ENCODE peak calls at places on chromosomes 13 and 19, in six cellular contexts. W is H1, O is GM12891, A is GM12878, C is K562, I is HepG2. P is an unnamed sample.
A peak's percentile ranks its signal among the peaks of the same experiment; 100 is the strongest.

GRCh38 chr13:67402546-67402945 is 172.4 kb upstream of the PCDH9 start:
- DNase-seq in W (no peak), O (no peak), A (no peak), C (no peak), I (no peak), P (no peak)

GRCh38 chr13:95298971-95299627 is 2.2 kb downstream of the ABCC4 start:
- DNase-seq in W (no peak), O (no peak), A (no peak), C (no peak), I (no peak), P (no peak)

GRCh38 chr13:27679896-27680295 is 58.2 kb downstream of the POLR1D start:
- DNase-seq in W (no peak), O (no peak), A (no peak), C (no peak), I (no peak), P (no peak)

GRCh38 chr19:44142014-44142523 is 715 bp downstream of the ZNF234 start:
- DNase-seq in W (peak; percentile 45), O (no peak), A (no peak), C (peak; percentile 22), I (peak; percentile 2), P (no peak)

GRCh38 chr19:982567-983170 is 1.5 kb upstream of the WDR18 start:
- DNase-seq in W (peak; percentile 95), O (peak; percentile 97), A (no peak), C (peak; percentile 92), I (peak; percentile 49), P (peak; percentile 99)

GRCh38 chr13:18233783-18234299 is 947.8 kb downstream of the TUBA3C start:
- DNase-seq in W (no peak), O (no peak), A (no peak), C (no peak), I (no peak), P (no peak)

GRCh38 chr19:7928741-7929701 is 3.1 kb upstream of the CTXN1 start:
- DNase-seq in W (peak; percentile 90), O (peak; percentile 78), A (no peak), C (peak; percentile 70), I (peak; percentile 53), P (no peak)

GRCh38 chr19:34085336-34085735 is 87.0 kb upstream of the LSM14A start:
- DNase-seq in W (no peak), O (no peak), A (no peak), C (no peak), I (no peak), P (no peak)

GRCh38 chr13:22194106-22194810 is 523.4 kb downstream of the FGF9 start:
- DNase-seq in W (no peak), O (no peak), A (no peak), C (no peak), I (no peak), P (no peak)

DNA sequence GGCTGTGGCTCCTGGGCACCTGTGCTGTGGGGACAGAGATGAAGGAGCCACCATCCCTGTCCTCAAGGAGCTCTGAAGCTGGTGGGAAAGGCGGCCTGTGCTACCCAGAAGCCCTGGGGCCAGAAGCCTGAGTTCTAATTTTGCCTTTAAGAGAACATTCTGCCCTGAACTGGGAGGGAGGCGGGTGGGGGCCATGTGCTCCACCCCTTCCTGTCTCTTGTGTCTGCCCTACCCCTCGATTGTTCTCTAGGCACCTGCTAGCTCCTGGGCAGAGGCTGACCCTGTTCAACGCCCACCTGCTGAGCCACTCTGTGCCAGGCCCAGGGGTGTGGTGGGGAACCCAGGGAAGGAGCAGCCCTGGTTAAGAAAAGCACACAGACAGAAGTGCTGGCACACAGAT is 5.9 kb downstream of the TRAPPC6A start:
- DNase-seq in W (no peak), O (no peak), A (no peak), C (no peak), I (no peak), P (no peak)
- TF ChIP-seq POLR2AphosphoS5 in W (no peak), O (no peak), A (no peak), C (no peak), I (no peak), P (no peak)

GRCh38 chr13:51803422-51804294 is at the start of gene DHRS12:
- DNase-seq in W (peak; percentile 84), O (peak; percentile 86), A (peak; percentile 58), C (peak; percentile 92), I (peak; percentile 60), P (peak; percentile 91)
- TF ChIP-seq POLR2A in W (peak; percentile 68), O (peak; percentile 59), A (peak; percentile 95), C (peak; percentile 63), I (peak; percentile 81), P (peak; percentile 87)

DNA sequence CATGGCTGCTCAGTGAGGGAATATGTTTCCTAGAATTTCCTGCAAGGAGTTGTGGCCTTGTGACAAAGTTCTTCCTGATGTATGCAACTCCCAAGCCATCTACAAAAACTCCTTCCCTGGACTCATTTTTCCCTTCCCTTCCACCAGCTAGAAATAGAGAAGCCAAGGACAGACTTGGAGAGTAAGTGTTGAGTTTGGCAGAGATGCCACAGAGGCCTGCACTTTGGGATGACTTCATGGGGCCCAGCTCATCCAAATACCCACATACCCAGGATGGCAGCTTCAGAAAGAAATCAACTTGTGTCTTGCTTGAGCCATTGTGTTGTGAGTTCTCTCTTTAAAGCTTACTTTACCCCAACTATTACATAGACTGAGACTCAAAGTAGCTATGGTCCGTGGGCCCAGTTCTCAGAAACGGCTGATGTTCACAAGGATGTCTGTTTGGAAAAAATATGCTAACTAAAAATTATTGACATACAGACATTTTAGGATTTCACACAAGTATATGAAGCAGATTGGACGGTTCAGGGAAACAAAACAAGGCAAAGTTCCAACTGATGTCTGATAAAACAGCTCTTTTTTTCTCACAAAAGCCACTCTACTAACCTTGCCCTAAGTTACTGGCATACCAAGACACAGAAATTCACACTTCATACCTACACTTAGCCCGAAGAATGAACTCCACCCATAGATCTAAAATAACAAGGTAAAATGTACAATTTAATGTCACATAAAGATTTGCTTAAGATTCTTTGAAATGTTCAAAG is 107.9 kb downstream of the NALCN start:
- DNase-seq in W (no peak), O (no peak), A (no peak), C (no peak), I (no peak), P (no peak)
- TF ChIP-seq TAF1 in W (no peak), O (no peak), A (no peak), C (no peak), I (no peak), P (no peak)

GRCh38 chr19:14091086-14091884 is 734 bp upstream of the SAMD1 start:
- DNase-seq in W (peak; percentile 76), O (peak; percentile 87), A (no peak), C (peak; percentile 92), I (peak; percentile 44), P (peak; percentile 81)
- TF ChIP-seq POLR2AphosphoS5 in W (no peak), O (no peak), A (peak; percentile 67), C (peak; percentile 68), I (peak; percentile 67), P (peak; percentile 20)

DNA sequence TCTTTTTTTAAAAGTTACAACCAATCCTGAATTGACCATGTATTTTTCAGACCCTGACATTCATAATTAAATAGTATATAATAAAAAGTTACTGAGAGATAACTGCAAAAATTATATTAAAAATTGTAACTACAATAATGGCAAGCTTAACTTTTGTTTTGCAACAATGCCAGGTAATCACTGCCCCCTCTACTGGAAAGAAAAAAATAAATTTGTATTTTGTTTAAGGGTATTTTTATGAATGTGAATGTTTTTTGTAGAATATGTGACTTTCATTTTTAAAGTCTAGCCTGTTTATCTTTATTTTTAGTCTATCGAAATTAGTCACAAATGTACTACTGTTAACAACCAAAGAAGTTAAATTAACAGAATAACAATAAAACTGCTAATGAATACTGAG is 21.7 kb downstream of the MRPS31 start:
- DNase-seq in W (no peak), O (no peak), A (no peak), C (no peak), I (no peak), P (no peak)
- TF ChIP-seq POLR2A in W (no peak), O (no peak), A (no peak), C (no peak), I (no peak), P (no peak)